ENCODE peak calls at places on chromosomes 12 and 14, in four cellular contexts. H, F, R and E are unnamed samples.

GRCh38 chr12:60415361-60415760 is 819.5 kb downstream of the SLC16A7 start:
- DNase-seq in H (peak), F (no peak), R (peak), E (no peak)

GRCh38 chr12:108752387-108752786 is 21.1 kb upstream of the CORO1C start:
- DNase-seq in H (no peak), F (no peak), R (no peak), E (no peak)

GRCh38 chr12:122965356-122965755 is 907 bp downstream of the ABCB9 start:
- DNase-seq in H (no peak), F (no peak), R (no peak), E (no peak)

GRCh38 chr12:115984607-115985006 is 292.9 kb downstream of the MED13L start:
- DNase-seq in H (no peak), F (no peak), R (no peak), E (no peak)

GRCh38 chr12:112208511-112208910 is 83.2 kb downstream of the TRAFD1 start:
- DNase-seq in H (no peak), F (no peak), R (no peak), E (peak)

GRCh38 chr12:111313833-111314259 is 55.0 kb downstream of the PHETA1 start:
- DNase-seq in H (peak), F (peak), R (peak), E (peak)

GRCh38 chr14:69317780-69318179 is 57.8 kb downstream of the GALNT16 start:
- DNase-seq in H (no peak), F (peak), R (no peak), E (no peak)

GRCh38 chr14:89058707-89059106 is 234.3 kb downstream of the TTC8 start:
- DNase-seq in H (peak), F (no peak), R (no peak), E (no peak)

GRCh38 chr12:92533280-92533890 is 169.4 kb upstream of the PLEKHG7 start:
- DNase-seq in H (no peak), F (no peak), R (no peak), E (no peak)

GRCh38 chr12:3272958-3273357 is 195.8 kb downstream of the TSPAN9 start:
- DNase-seq in H (no peak), F (no peak), R (no peak), E (no peak)

GRCh38 chr12:109641422-109641821 is 67.8 kb downstream of the MVK start:
- DNase-seq in H (no peak), F (no peak), R (no peak), E (no peak)

GRCh38 chr14:59688224-59689170 is 111.9 kb upstream of the CCDC175 start:
- DNase-seq in H (peak), F (peak), R (peak), E (peak)

GRCh38 chr14:69281450-69282169 is 21.7 kb downstream of the GALNT16 start:
- DNase-seq in H (peak), F (no peak), R (no peak), E (no peak)

GRCh38 chr12:89474615-89475014 is 50.0 kb downstream of the GALNT4 start:
- DNase-seq in H (no peak), F (no peak), R (peak), E (no peak)

GRCh38 chr12:9751204-9752144 is 9.2 kb downstream of the CD69 start:
- DNase-seq in H (peak), F (no peak), R (peak), E (peak)

GRCh38 chr12:30795660-30796507 is 41.1 kb upstream of the CAPRIN2 start:
- DNase-seq in H (peak), F (peak), R (peak), E (peak)

GRCh38 chr12:121800694-121801600 is 2.9 kb upstream of the SETD1B start:
- DNase-seq in H (peak), F (no peak), R (peak), E (peak)

GRCh38 chr12:117063162-117063911 is 35.9 kb downstream of the TESC start:
- DNase-seq in H (no peak), F (no peak), R (no peak), E (peak)

GRCh38 chr12:29983917-29984316 is 200.2 kb upstream of the TMTC1 start:
- DNase-seq in H (no peak), F (no peak), R (no peak), E (no peak)

GRCh38 chr14:53338192-53338591 is 185.1 kb upstream of the DDHD1 start:
- DNase-seq in H (peak), F (no peak), R (peak), E (peak)

GRCh38 chr12:116358850-116359761 is 81.6 kb upstream of the MED13L start:
- DNase-seq in H (peak), F (peak), R (peak), E (peak)

GRCh38 chr12:46516933-46517578 is 144.5 kb upstream of the SLC38A2 start:
- DNase-seq in H (no peak), F (no peak), R (no peak), E (no peak)

GRCh38 chr12:101040936-101041335 is 169.1 kb downstream of the SLC5A8 start:
- DNase-seq in H (no peak), F (no peak), R (no peak), E (no peak)

GRCh38 chr12:98154850-98155249 is 360.5 kb upstream of the TMPO start:
- DNase-seq in H (no peak), F (no peak), R (no peak), E (peak)

DNA sequence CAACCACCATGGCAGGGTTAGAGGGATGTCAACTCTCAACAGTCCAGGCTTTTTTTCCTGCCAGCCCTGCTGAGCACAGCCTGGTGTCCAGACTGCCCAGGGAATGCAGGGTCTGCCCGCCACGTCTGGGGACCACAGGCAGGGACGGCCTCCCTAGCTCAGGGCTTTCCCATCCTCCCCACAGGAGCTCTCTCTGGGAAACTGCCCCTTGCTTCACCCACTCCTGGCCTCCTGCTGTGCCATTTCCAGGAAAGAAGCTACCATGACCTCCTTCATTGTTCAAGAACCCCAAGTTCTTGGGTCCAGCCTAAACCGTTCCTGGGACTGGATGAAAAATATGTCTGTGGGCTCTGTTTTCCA is 4.8 kb downstream of the SCNN1A start:
- DNase-seq in H (no peak), F (no peak), R (no peak), E (no peak)
- H3K4me3 ChIP-seq in H (no peak), F (peak), R (no peak), E (no peak)

GRCh38 chr12:45200497-45201043 is 15.3 kb upstream of the ANO6 start:
- DNase-seq in H (peak), F (no peak), R (peak), E (no peak)
- H2BK15ac ChIP-seq in H (no peak), F (no peak), R (peak), E (no peak)

DNA sequence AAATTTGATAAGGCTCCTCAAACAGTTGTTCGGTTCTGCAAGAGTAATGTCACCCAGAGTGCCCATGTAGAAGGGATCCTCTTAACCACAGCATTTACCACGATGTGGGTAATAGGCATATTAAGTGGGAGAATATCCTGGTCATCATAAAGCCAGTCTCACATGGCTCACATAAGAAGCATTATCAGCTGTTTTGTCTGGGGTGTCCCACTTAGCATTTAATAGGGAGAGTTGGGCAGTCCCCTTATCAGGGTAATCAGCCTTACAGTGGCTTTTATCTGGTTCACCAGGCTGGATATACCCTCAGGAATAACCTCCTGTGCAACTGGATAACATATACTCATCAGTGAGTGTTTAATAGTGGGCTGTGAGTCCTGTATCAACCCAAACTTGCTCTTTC is 12.9 kb upstream of the TMEM263 start:
- DNase-seq in H (no peak), F (no peak), R (no peak), E (no peak)
- H3K4me3 ChIP-seq in H (no peak), F (no peak), R (no peak), E (no peak)

DNA sequence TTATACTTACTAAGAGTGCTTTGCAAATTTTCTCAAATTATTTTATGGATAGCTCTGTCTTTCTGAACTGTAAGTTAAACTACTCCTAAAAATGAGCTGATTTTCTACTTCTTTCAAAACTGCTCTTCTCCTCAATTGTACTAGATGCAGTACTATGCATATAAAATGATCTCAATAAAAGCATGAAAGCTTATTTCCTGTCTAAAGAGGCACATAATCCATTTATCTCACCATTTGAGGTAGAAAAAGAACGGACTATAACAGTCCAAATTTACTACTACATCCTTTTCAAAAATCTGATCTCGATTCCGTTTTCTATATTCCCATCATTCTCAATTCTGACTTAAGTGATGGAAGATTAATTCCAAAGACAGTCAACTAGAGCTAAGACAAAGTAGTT is 14.4 kb downstream of the SLIRP start:
- DNase-seq in H (no peak), F (no peak), R (no peak), E (no peak)
- H2BK15ac ChIP-seq in H (no peak), F (no peak), R (no peak), E (no peak)

DNA sequence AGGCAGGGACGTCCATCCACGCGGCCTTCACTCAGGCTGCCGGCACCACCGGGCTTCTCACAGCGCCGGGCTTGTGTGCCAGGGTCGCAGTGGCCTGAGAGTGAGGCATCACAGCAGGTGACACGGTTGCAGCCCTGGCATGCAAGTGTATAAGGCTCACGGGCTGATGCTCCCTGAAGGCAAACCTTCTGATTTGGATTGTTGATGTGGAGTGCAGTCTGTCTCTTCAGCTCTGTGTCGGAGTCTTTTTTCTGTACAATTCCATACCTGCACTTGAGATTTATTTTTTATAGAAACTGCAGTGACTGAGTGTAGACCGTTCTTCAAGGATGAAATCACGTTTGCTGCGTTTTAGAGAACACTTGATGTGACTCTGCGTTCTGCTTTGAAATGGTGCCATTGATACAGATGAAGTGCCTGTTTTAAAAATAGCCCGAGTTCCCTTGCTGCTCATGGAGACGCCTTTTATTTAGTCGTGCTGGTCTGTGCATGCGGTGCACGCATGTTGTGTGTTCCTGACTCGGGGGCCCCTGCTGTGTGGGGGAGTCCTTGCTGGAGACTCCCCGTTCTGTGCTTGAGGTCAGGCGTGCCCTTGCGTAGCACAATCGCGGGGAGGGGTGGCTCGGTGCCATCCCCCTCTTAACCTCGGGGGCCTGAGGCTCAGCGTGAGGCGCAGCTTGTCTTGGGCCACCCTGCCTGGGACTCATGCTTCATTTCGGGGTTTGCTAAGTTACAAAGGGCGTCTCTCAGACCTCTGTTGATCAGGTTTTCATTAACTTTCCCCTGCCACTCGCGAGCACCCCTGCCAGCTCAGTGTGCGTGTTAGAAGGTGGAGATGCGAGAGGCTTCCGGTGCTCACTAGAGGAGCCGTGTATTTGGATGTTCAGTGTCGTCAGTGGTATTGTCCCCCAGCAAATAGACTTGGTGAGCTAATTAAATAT is 21.6 kb upstream of the AMN start:
- DNase-seq in H (no peak), F (no peak), R (no peak), E (no peak)
- H3K4me3 ChIP-seq in H (no peak), F (no peak), R (no peak), E (no peak)

GRCh38 chr14:104633276-104633861 is 28.8 kb upstream of the TMEM179 start:
- DNase-seq in H (no peak), F (no peak), R (no peak), E (no peak)

GRCh38 chr14:104634031-104634760 is 29.6 kb upstream of the TMEM179 start:
- DNase-seq in H (no peak), F (no peak), R (no peak), E (no peak)

GRCh38 chr14:104634886-104635570 is 30.5 kb upstream of the TMEM179 start:
- DNase-seq in H (no peak), F (no peak), R (no peak), E (no peak)

GRCh38 chr14:104635717-104636116 is 31.1 kb upstream of the TMEM179 start:
- DNase-seq in H (no peak), F (no peak), R (no peak), E (no peak)

GRCh38 chr14:104632781-104633180 is 28.2 kb upstream of the TMEM179 start:
- DNase-seq in H (no peak), F (no peak), R (no peak), E (no peak)
- H2BK15ac ChIP-seq in H (no peak), F (no peak), R (no peak), E (no peak)

GRCh38 chr14:54444701-54445100 is 3.5 kb upstream of the CNIH1 start:
- DNase-seq in H (no peak), F (no peak), R (no peak), E (no peak)
- H3K4me3 ChIP-seq in H (no peak), F (no peak), R (peak), E (no peak)

GRCh38 chr14:35336171-35337073 is 44.2 kb downstream of the PSMA6 start:
- DNase-seq in H (peak), F (peak), R (peak), E (peak)
- H2BK15ac ChIP-seq in H (peak), F (peak), R (peak), E (no peak)